ENCODE peak calls at places on chromosomes 16 and 17, in ten cellular contexts. P, K, S, E, I, C, X, M, Z and D are unnamed samples.

GRCh38 chr16:64090327-64090726 is 1031.5 kb downstream of the CDH11 start:
- DNase-seq in P (no peak), K (no peak), S (no peak), E (no peak), I (no peak), C (no peak), X (no peak), M (no peak), Z (no peak), D (no peak)

GRCh38 chr17:40290629-40291296 is 3.1 kb downstream of the CDC6 start:
- DNase-seq in P (peak), K (no peak), S (no peak), E (no peak), I (peak), C (peak), X (peak), M (peak), Z (peak), D (peak)

GRCh38 chr16:58051296-58051695 is 25.7 kb downstream of the MMP15 start:
- DNase-seq in P (no peak), K (no peak), S (no peak), E (no peak), I (no peak), C (no peak), X (no peak), M (no peak), Z (no peak), D (no peak)

GRCh38 chr17:7293131-7293557 is 1.3 kb downstream of the YBX2 start:
- DNase-seq in P (no peak), K (no peak), S (no peak), E (no peak), I (no peak), C (no peak), X (no peak), M (peak), Z (no peak), D (no peak)

GRCh38 chr17:74806334-74806733 is 30.2 kb upstream of the NAT9 start:
- DNase-seq in P (no peak), K (no peak), S (no peak), E (no peak), I (no peak), C (no peak), X (no peak), M (no peak), Z (no peak), D (no peak)

GRCh38 chr16:85136213-85136704 is 24.0 kb upstream of the CIBAR2 start:
- DNase-seq in P (no peak), K (no peak), S (no peak), E (peak), I (no peak), C (no peak), X (peak), M (peak), Z (no peak), D (no peak)

GRCh38 chr16:10828851-10829331 is 10.3 kb upstream of the TVP23A start:
- DNase-seq in P (no peak), K (no peak), S (peak), E (peak), I (no peak), C (peak), X (peak), M (peak), Z (peak), D (no peak)

GRCh38 chr16:72840591-72841381 is 207.1 kb downstream of the ZFHX3 start:
- DNase-seq in P (no peak), K (no peak), S (no peak), E (no peak), I (no peak), C (no peak), X (no peak), M (peak), Z (no peak), D (no peak)

GRCh38 chr16:68296291-68296690 is 14.5 kb downstream of the SLC7A6OS start:
- DNase-seq in P (no peak), K (no peak), S (no peak), E (peak), I (no peak), C (no peak), X (no peak), M (no peak), Z (no peak), D (no peak)

GRCh38 chr16:70349783-70350182 is 3.1 kb downstream of the DDX19A start:
- DNase-seq in P (no peak), K (no peak), S (no peak), E (no peak), I (no peak), C (no peak), X (no peak), M (no peak), Z (peak), D (no peak)

GRCh38 chr17:40846515-40847155 is 20.4 kb downstream of the KRT12 start:
- DNase-seq in P (no peak), K (no peak), S (no peak), E (no peak), I (no peak), C (no peak), X (no peak), M (no peak), Z (no peak), D (no peak)

GRCh38 chr17:3914319-3914685 is 2.0 kb downstream of the P2RX1 start:
- DNase-seq in P (no peak), K (no peak), S (no peak), E (no peak), I (no peak), C (no peak), X (no peak), M (no peak), Z (no peak), D (no peak)

GRCh38 chr17:49746791-49747490 is 17.0 kb downstream of the FAM117A start:
- DNase-seq in P (no peak), K (no peak), S (no peak), E (no peak), I (no peak), C (no peak), X (no peak), M (peak), Z (peak), D (no peak)

GRCh38 chr17:21368545-21369246 is 7.5 kb upstream of the KCNJ12 start:
- DNase-seq in P (no peak), K (no peak), S (peak), E (no peak), I (no peak), C (no peak), X (peak), M (no peak), Z (no peak), D (peak)

GRCh38 chr16:62089715-62090114 is 53.5 kb upstream of the CDH8 start:
- DNase-seq in P (no peak), K (no peak), S (no peak), E (no peak), I (no peak), C (no peak), X (no peak), M (no peak), Z (no peak), D (no peak)

GRCh38 chr17:61492759-61493526 is 40.7 kb downstream of the TBX4 start:
- DNase-seq in P (no peak), K (no peak), S (no peak), E (no peak), I (no peak), C (no peak), X (peak), M (no peak), Z (no peak), D (peak)

GRCh38 chr16:13835357-13835756 is 84.6 kb upstream of the ERCC4 start:
- DNase-seq in P (no peak), K (no peak), S (no peak), E (no peak), I (no peak), C (no peak), X (no peak), M (no peak), Z (no peak), D (no peak)

GRCh38 chr17:38730526-38731379 is 612 bp downstream of the CISD3 start:
- DNase-seq in P (peak), K (peak), S (peak), E (peak), I (peak), C (peak), X (peak), M (peak), Z (peak), D (peak)

GRCh38 chr16:3993052-3993785 is 112.7 kb upstream of the CREBBP start:
- DNase-seq in P (no peak), K (no peak), S (no peak), E (no peak), I (no peak), C (no peak), X (no peak), M (no peak), Z (no peak), D (no peak)

GRCh38 chr16:24858219-24859041 is 12.7 kb downstream of the SLC5A11 start:
- DNase-seq in P (peak), K (peak), S (no peak), E (peak), I (peak), C (peak), X (peak), M (peak), Z (peak), D (no peak)

GRCh38 chr17:61400786-61401279 is 1.2 kb downstream of the TBX2 start:
- DNase-seq in P (no peak), K (no peak), S (no peak), E (peak), I (no peak), C (peak), X (peak), M (no peak), Z (no peak), D (no peak)

GRCh38 chr16:86257546-86257945 is 252.8 kb upstream of the FOXF1 start:
- DNase-seq in P (no peak), K (no peak), S (no peak), E (no peak), I (peak), C (no peak), X (no peak), M (no peak), Z (no peak), D (no peak)

GRCh38 chr17:72592242-72592966 is 471.6 kb downstream of the SOX9 start:
- DNase-seq in P (peak), K (peak), S (peak), E (peak), I (peak), C (peak), X (peak), M (peak), Z (peak), D (peak)